ENCODE peak calls at places on chromosomes 16 and 17, in eight cellular contexts. X, G, E, K, O, S, W and B are unnamed samples.

GRCh38 chr17:21300601-21301571 is 16.4 kb downstream of the MAP2K3 start:
- DNase-seq in X (no peak), G (no peak), E (no peak), K (no peak), O (no peak), S (no peak), W (no peak), B (no peak)

GRCh38 chr17:27601069-27601974 is 29.7 kb upstream of the LGALS9 start:
- DNase-seq in X (peak; percentile 76), G (peak; percentile 63), E (peak; percentile 79), K (peak; percentile 85), O (peak; percentile 80), S (peak; percentile 68), W (peak; percentile 42), B (peak; percentile 89)

GRCh38 chr17:75617218-75617617 is 16.0 kb upstream of the SMIM5 start:
- DNase-seq in X (no peak), G (no peak), E (no peak), K (no peak), O (no peak), S (no peak), W (no peak), B (no peak)

GRCh38 chr17:12789075-12789975 is at the start of gene ARHGAP44:
- DNase-seq in X (peak; percentile 32), G (no peak), E (peak; percentile 74), K (peak; percentile 87), O (peak; percentile 55), S (no peak), W (peak; percentile 10), B (peak; percentile 44)

GRCh38 chr17:4895121-4895520 is 4.2 kb upstream of the C17orf107 start:
- DNase-seq in X (no peak), G (no peak), E (no peak), K (no peak), O (no peak), S (no peak), W (no peak), B (no peak)

GRCh38 chr17:37743612-37743874 is 1.3 kb downstream of the HNF1B start:
- DNase-seq in X (no peak), G (no peak), E (no peak), K (no peak), O (no peak), S (no peak), W (no peak), B (no peak)

GRCh38 chr17:67412057-67412456 is 35.0 kb downstream of the PITPNC1 start:
- DNase-seq in X (no peak), G (no peak), E (no peak), K (no peak), O (no peak), S (no peak), W (no peak), B (no peak)

GRCh38 chr17:57436565-57436964 is 180.2 kb downstream of the MSI2 start:
- DNase-seq in X (no peak), G (no peak), E (no peak), K (no peak), O (no peak), S (no peak), W (no peak), B (no peak)

GRCh38 chr16:86579268-86580062 is 1.1 kb downstream of the FOXL1 start:
- DNase-seq in X (no peak), G (no peak), E (no peak), K (peak; percentile 71), O (peak; percentile 52), S (no peak), W (no peak), B (peak; percentile 75)

GRCh38 chr17:2040219-2040827 is 1.5 kb upstream of the OVCA2 start:
- DNase-seq in X (no peak), G (no peak), E (no peak), K (no peak), O (no peak), S (no peak), W (no peak), B (no peak)

GRCh38 chr17:60767744-60768308 is 90.2 kb downstream of the BCAS3 start:
- DNase-seq in X (no peak), G (no peak), E (no peak), K (no peak), O (no peak), S (no peak), W (no peak), B (no peak)

GRCh38 chr17:4221163-4221562 is 42.6 kb downstream of the ANKFY1 start:
- DNase-seq in X (no peak), G (no peak), E (no peak), K (no peak), O (no peak), S (no peak), W (no peak), B (no peak)

GRCh38 chr16:13291934-13292333 is 390.5 kb downstream of the SHISA9 start:
- DNase-seq in X (no peak), G (no peak), E (no peak), K (peak; percentile 17), O (no peak), S (no peak), W (no peak), B (no peak)

GRCh38 chr17:36824678-36825091 is 112.6 kb upstream of the LHX1 start:
- DNase-seq in X (no peak), G (no peak), E (no peak), K (no peak), O (peak; percentile 36), S (no peak), W (no peak), B (no peak)

GRCh38 chr16:61897657-61898056 is 138.6 kb downstream of the CDH8 start:
- DNase-seq in X (no peak), G (no peak), E (no peak), K (no peak), O (no peak), S (no peak), W (no peak), B (no peak)

GRCh38 chr17:79185671-79186070 is 111.0 kb downstream of the ENGASE start:
- DNase-seq in X (no peak), G (no peak), E (no peak), K (no peak), O (no peak), S (no peak), W (no peak), B (no peak)

GRCh38 chr16:4077083-4077714 is 39.0 kb downstream of the ADCY9 start:
- DNase-seq in X (no peak), G (no peak), E (no peak), K (no peak), O (no peak), S (no peak), W (no peak), B (no peak)

GRCh38 chr16:53504665-53505064 is 1.7 kb upstream of the AKTIP start:
- DNase-seq in X (no peak), G (no peak), E (peak; percentile 54), K (peak; percentile 31), O (peak; percentile 78), S (no peak), W (no peak), B (no peak)

GRCh38 chr17:6471531-6472465 is 27.5 kb downstream of the PIMREG start:
- DNase-seq in X (no peak), G (no peak), E (no peak), K (peak; percentile 73), O (peak; percentile 55), S (no peak), W (peak; percentile 39), B (no peak)

GRCh38 chr17:82263641-82264040 is 9.9 kb downstream of the CSNK1D start:
- DNase-seq in X (no peak), G (no peak), E (no peak), K (no peak), O (no peak), S (no peak), W (no peak), B (no peak)

GRCh38 chr17:48546187-48546923 is 1.4 kb upstream of the HOXB2 start:
- DNase-seq in X (no peak), G (no peak), E (no peak), K (peak; percentile 68), O (peak; percentile 59), S (no peak), W (no peak), B (no peak)

GRCh38 chr16:83744521-83744981 is 63.2 kb upstream of the HSBP1 start:
- DNase-seq in X (no peak), G (no peak), E (peak; percentile 77), K (peak; percentile 13), O (no peak), S (no peak), W (peak; percentile 27), B (peak; percentile 65)

GRCh38 chr17:15213381-15214087 is 51.6 kb downstream of the PMP22 start:
- DNase-seq in X (no peak), G (no peak), E (no peak), K (no peak), O (peak; percentile 20), S (no peak), W (no peak), B (no peak)

GRCh38 chr17:67477687-67478086 is 100.6 kb downstream of the PITPNC1 start:
- DNase-seq in X (no peak), G (peak; percentile 13), E (no peak), K (no peak), O (no peak), S (no peak), W (no peak), B (no peak)

GRCh38 chr17:82097187-82097918 is 683 bp downstream of the FASN start:
- DNase-seq in X (no peak), G (no peak), E (peak; percentile 69), K (peak; percentile 80), O (peak; percentile 60), S (no peak), W (peak; percentile 28), B (no peak)

GRCh38 chr17:66829883-66830282 is 5.0 kb upstream of the CACNG5 start:
- DNase-seq in X (no peak), G (no peak), E (no peak), K (no peak), O (no peak), S (no peak), W (no peak), B (no peak)